ENCODE peak calls at places on chromosomes 5 and 9, in nine cellular contexts. K, S, D, J, E, G, O, V and F are unnamed samples.
A peak's percentile ranks its signal among the peaks of the same experiment; 100 is the strongest.

GRCh38 chr5:98403131-98403530 is 370.3 kb upstream of the RGMB start:
- DNase-seq in K (no peak), O (no peak), D (no peak), V (no peak), E (no peak), J (no peak), S (no peak), G (no peak), F (no peak)

GRCh38 chr9:35436940-35437339 is 53.0 kb upstream of the RUSC2 start:
- DNase-seq in J (no peak), O (no peak), D (no peak), S (no peak), K (no peak), V (no peak), E (no peak), G (no peak), F (no peak)

GRCh38 chr9:35563791-35564197 is 41.3 kb upstream of the TESK1 start:
- DNase-seq in V (no peak), O (no peak), S (peak; percentile 81), J (peak; percentile 60), D (peak; percentile 63), K (no peak), G (peak; percentile 72), E (peak; percentile 60), F (peak; percentile 69)

GRCh38 chr5:107979272-107979671 is 308.5 kb upstream of the EFNA5 start:
- DNase-seq in V (no peak), D (no peak), S (no peak), J (no peak), O (no peak), K (no peak), E (no peak), G (no peak), F (no peak)

GRCh38 chr5:55427157-55427556 is 107.6 kb downstream of the PLPP1 start:
- DNase-seq in G (no peak), O (no peak), K (peak; percentile 17), E (peak; percentile 60), J (no peak), S (no peak), V (no peak), D (no peak), F (no peak)

GRCh38 chr9:68979538-68980314 is 34.2 kb downstream of the PRKACG start:
- DNase-seq in D (no peak), O (no peak), G (no peak), K (no peak), V (no peak), E (no peak), J (no peak), S (no peak), F (no peak)

GRCh38 chr9:130078547-130078946 is 24.8 kb downstream of the GPR107 start:
- DNase-seq in S (no peak), V (no peak), O (peak; percentile 3), J (no peak), E (no peak), D (no peak), G (no peak), K (no peak), F (no peak)

GRCh38 chr9:125631391-125632085 is 75.5 kb downstream of the MAPKAP1 start:
- DNase-seq in J (no peak), S (no peak), K (peak; percentile 42), G (no peak), D (peak; percentile 62), E (no peak), O (no peak), V (no peak), F (no peak)

GRCh38 chr5:1785062-1785461 is 14.6 kb downstream of the MRPL36 start:
- DNase-seq in K (no peak), O (no peak), E (no peak), J (no peak), S (no peak), V (no peak), D (no peak), G (peak; percentile 12), F (peak; percentile 9)

GRCh38 chr5:31086839-31087415 is 106.6 kb upstream of the CDH6 start:
- DNase-seq in V (no peak), G (no peak), E (no peak), O (no peak), S (no peak), D (no peak), J (no peak), K (no peak), F (no peak)

GRCh38 chr5:173581408-173582197 is 34.8 kb downstream of the BOD1 start:
- DNase-seq in G (no peak), V (no peak), K (no peak), J (no peak), O (peak; percentile 74), E (peak; percentile 30), S (no peak), D (peak; percentile 12), F (peak; percentile 57)

GRCh38 chr5:133664422-133664821 is 52.1 kb upstream of the FSTL4 start:
- DNase-seq in D (no peak), S (no peak), J (no peak), O (no peak), E (no peak), K (peak; percentile 72), V (no peak), G (no peak), F (no peak)

GRCh38 chr9:111866976-111867375 is 29.6 kb upstream of the UGCG start:
- DNase-seq in J (no peak), G (no peak), S (no peak), V (no peak), O (no peak), E (no peak), K (peak; percentile 78), D (peak; percentile 6), F (no peak)

GRCh38 chr5:67066815-67067214 is 129.8 kb downstream of the CD180 start:
- DNase-seq in G (no peak), K (peak; percentile 29), E (no peak), S (no peak), J (no peak), O (no peak), D (peak; percentile 70), V (no peak), F (no peak)

GRCh38 chr5:40442346-40442745 is 237.4 kb upstream of the PTGER4 start:
- DNase-seq in G (no peak), D (peak; percentile 88), J (no peak), E (no peak), V (no peak), S (no peak), O (no peak), K (no peak), F (no peak)

GRCh38 chr9:84996049-84996448 is 326.5 kb downstream of the NTRK2 start:
- DNase-seq in K (peak; percentile 57), G (no peak), S (no peak), V (no peak), O (no peak), E (no peak), D (no peak), J (no peak), F (no peak)

GRCh38 chr9:135822383-135822755 is 85.0 kb downstream of the CAMSAP1 start:
- DNase-seq in J (no peak), E (peak; percentile 13), K (no peak), O (no peak), D (no peak), V (no peak), S (no peak), G (no peak), F (peak; percentile 20)

GRCh38 chr5:149387982-149388381 is 8.9 kb upstream of the IL17B start:
- DNase-seq in S (no peak), O (no peak), G (peak; percentile 69), K (no peak), E (no peak), J (peak; percentile 80), D (no peak), V (no peak), F (peak; percentile 9)

GRCh38 chr9:108842610-108843295 is 13.0 kb downstream of the ACTL7B start:
- DNase-seq in V (no peak), J (no peak), G (no peak), K (no peak), O (no peak), D (no peak), E (no peak), S (no peak), F (no peak)
- H3K4me3 ChIP-seq in V (no peak overlapping the region), J (no peak overlapping the region), G (no peak overlapping the region), K (no peak overlapping the region), O (no peak overlapping the region), D (no peak overlapping the region), E (no peak overlapping the region), S (no peak overlapping the region), F (no peak overlapping the region)

GRCh38 chr9:6461619-6462018 is 48.6 kb downstream of the UHRF2 start:
- DNase-seq in K (no peak), D (no peak), V (no peak), O (no peak), E (no peak), G (no peak), S (no peak), J (no peak), F (no peak)

GRCh38 chr9:6460189-6460768 is 47.3 kb downstream of the UHRF2 start:
- DNase-seq in E (no peak), K (no peak), V (no peak), O (no peak), G (no peak), S (no peak), J (no peak), D (no peak), F (no peak)

DNA sequence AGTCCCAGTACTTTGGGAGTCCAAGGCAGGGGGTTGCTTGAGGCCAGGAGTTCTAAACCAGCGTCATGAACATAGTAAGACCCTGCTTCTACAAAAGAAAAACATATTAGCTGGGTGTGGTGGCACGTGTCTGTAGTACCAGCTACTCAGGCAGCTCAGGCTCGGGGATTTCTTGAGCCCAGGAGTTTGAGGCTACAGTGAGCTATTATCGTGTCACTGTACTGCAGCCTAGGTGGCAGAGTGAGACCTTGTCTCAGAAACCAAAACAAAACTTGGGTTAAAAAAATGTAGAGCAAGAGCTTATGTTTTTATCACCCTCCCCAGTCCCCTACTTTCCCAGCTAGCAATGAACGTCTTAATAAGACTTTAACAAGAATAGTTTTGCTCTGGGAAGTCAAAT is 46.7 kb downstream of the UHRF2 start:
- DNase-seq in S (no peak), V (no peak), J (no peak), G (no peak), D (no peak), O (no peak), K (no peak), E (no peak), F (no peak)
- H3K36me3 ChIP-seq in S (peaks cover 8% of the 10 kb centered on the region), V (peaks cover 25% of the 10 kb centered on the region), J (no peaks in the 10 kb centered on the region), G (no peaks in the 10 kb centered on the region), D (peaks cover 2% of the 10 kb centered on the region), O (peaks cover 5% of the 10 kb centered on the region), K (peaks cover 16% of the 10 kb centered on the region), E (peaks cover 20% of the 10 kb centered on the region), F (no peaks in the 10 kb centered on the region)

DNA sequence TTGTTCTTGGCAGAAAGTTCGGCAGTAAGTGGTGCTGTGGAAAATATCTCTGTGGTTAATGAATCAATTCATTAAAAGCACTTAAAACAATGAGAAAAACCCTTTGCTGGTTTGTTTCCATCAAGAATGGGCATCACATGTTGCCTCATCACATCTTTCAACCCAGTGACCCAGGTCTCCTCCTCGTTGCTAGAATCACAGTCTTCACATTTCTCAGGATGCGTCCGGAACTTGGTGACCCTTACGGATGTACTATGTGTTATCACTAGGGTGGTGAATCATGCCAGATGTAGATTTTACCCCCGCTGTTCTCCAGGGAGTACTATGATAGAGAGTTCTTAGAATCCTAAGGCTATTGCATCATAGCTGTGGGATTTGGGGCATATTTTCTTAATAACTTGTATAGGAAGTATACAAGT is 217.9 kb upstream of the KLF4 start:
- DNase-seq in S (peak; percentile 21), E (no peak), O (no peak), V (no peak), D (no peak), J (peak; percentile 20), K (peak; percentile 92), G (no peak), F (no peak)
- H3K27ac ChIP-seq in S (no peak overlapping the region), E (no peak overlapping the region), O (no peak overlapping the region), V (no peak overlapping the region), D (no peak overlapping the region), J (no peak overlapping the region), K (peak overlapping the region; percentile 66), G (no peak overlapping the region), F (no peak overlapping the region)

GRCh38 chr9:75889577-75889976 is 896 bp upstream of the PCSK5 start:
- DNase-seq in J (no peak), G (no peak), E (no peak), O (no peak), V (no peak), K (no peak), D (no peak), S (no peak), F (no peak)
- H3K4me3 ChIP-seq in J (peak overlapping the region; percentile 67), G (peak overlapping the region; percentile 68), E (peak overlapping the region; percentile 79), O (peak overlapping the region; percentile 95), V (peak overlapping the region; percentile 69), K (peak overlapping the region; percentile 44), D (peak overlapping the region; percentile 64), S (peak overlapping the region; percentile 74), F (peak overlapping the region; percentile 87)